ENCODE peak calls at places on chromosomes 6 and 20, in ten cellular contexts. C, S, I, T, Y, M, Z, B, A and W are unnamed samples.

GRCh38 chr6:16276991-16277981 is 38.9 kb downstream of the GMPR start:
- DNase-seq in C (peak; percentile 56), S (peak; percentile 16), I (peak; percentile 33), T (peak; percentile 84), Y (peak; percentile 74), M (peak; percentile 84), Z (peak; percentile 83), B (peak; percentile 80), A (no peak), W (peak; percentile 83)

GRCh38 chr6:108164815-108165706 is 761 bp upstream of the NR2E1 start:
- DNase-seq in C (no peak), S (no peak), I (peak; percentile 68), T (no peak), Y (no peak), M (no peak), Z (no peak), B (no peak), A (no peak), W (no peak)

GRCh38 chr6:13873288-13874190 is 51.2 kb upstream of the RNF182 start:
- DNase-seq in C (peak; percentile 70), S (peak; percentile 18), I (peak; percentile 92), T (no peak), Y (peak; percentile 58), M (peak; percentile 55), Z (peak; percentile 51), B (peak; percentile 80), A (peak; percentile 5), W (peak; percentile 44)

GRCh38 chr6:38209291-38209865 is 389.9 kb downstream of the ZFAND3 start:
- DNase-seq in C (no peak), S (no peak), I (no peak), T (peak; percentile 4), Y (no peak), M (no peak), Z (no peak), B (no peak), A (no peak), W (no peak)

GRCh38 chr6:116431964-116432595 is 29.1 kb upstream of the CALHM6 start:
- DNase-seq in C (no peak), S (no peak), I (no peak), T (no peak), Y (no peak), M (no peak), Z (no peak), B (no peak), A (no peak), W (no peak)

GRCh38 chr6:37657117-37657886 is 40.4 kb downstream of the MDGA1 start:
- DNase-seq in C (no peak), S (no peak), I (no peak), T (peak; percentile 52), Y (no peak), M (no peak), Z (peak; percentile 47), B (no peak), A (no peak), W (peak; percentile 75)

GRCh38 chr6:122184260-122184934 is 215.1 kb upstream of the HSF2 start:
- DNase-seq in C (no peak), S (no peak), I (peak; percentile 22), T (peak; percentile 65), Y (no peak), M (no peak), Z (peak; percentile 19), B (peak; percentile 27), A (no peak), W (peak; percentile 26)

GRCh38 chr6:17584241-17584803 is 15.8 kb upstream of the FAM8A1 start:
- DNase-seq in C (no peak), S (no peak), I (peak; percentile 69), T (peak; percentile 90), Y (peak; percentile 43), M (no peak), Z (peak; percentile 66), B (peak; percentile 82), A (no peak), W (no peak)

GRCh38 chr20:5002077-5002413 is 735 bp upstream of the SLC23A2 start:
- DNase-seq in C (no peak), S (no peak), I (peak; percentile 29), T (no peak), Y (no peak), M (no peak), Z (no peak), B (no peak), A (no peak), W (no peak)

GRCh38 chr6:137589067-137589848 is 95.1 kb upstream of the OLIG3 start:
- DNase-seq in C (no peak), S (no peak), I (peak; percentile 29), T (peak; percentile 36), Y (no peak), M (no peak), Z (peak; percentile 57), B (peak; percentile 76), A (peak; percentile 74), W (peak; percentile 47)

GRCh38 chr6:35581633-35582032 is 68.9 kb upstream of the TULP1 start:
- DNase-seq in C (no peak), S (no peak), I (no peak), T (no peak), Y (no peak), M (no peak), Z (no peak), B (no peak), A (no peak), W (no peak)

GRCh38 chr6:12896208-12896733 is 179.7 kb downstream of the PHACTR1 start:
- DNase-seq in C (no peak), S (no peak), I (no peak), T (no peak), Y (no peak), M (no peak), Z (no peak), B (no peak), A (no peak), W (no peak)

DNA sequence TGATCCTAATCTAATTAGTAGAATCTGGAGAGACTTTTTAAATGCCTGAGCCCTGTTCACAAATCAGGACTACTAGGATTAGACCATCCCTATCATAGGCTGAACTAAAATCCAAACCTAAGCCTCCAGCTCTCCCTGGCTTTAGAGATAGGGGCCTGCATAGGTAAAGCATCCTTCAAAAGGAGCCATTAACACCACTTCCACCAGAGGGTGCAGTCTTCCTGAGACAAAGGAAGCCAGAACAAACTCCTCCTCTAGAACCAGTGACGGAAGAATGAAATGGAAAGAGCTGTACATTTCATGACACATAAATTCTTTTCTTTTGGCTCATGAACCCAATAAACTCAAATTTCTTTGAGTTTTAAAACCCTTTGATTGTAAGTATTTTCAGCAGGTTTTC is 291.2 kb upstream of the ADGRB3 start:
- DNase-seq in C (no peak), S (no peak), I (peak; percentile 5), T (peak; percentile 72), Y (no peak), M (no peak), Z (no peak), B (peak; percentile 80), A (no peak), W (peak; percentile 7)
- TF ChIP-seq CTCF in C (no peak), S (peak; percentile 26), I (peak; percentile 36), T (peak; percentile 62), Y (peak; percentile 13), M (no peak), Z (peak; percentile 24), B (peak; percentile 79), A (peak; percentile 59), W (peak; percentile 28)

GRCh38 chr6:54747955-54748354 is 98.6 kb upstream of the FAM83B start:
- DNase-seq in C (no peak), S (no peak), I (no peak), T (no peak), Y (no peak), M (no peak), Z (no peak), B (no peak), A (no peak), W (peak; percentile 58)
- H3K27ac ChIP-seq in C (no peak overlapping the region), S (no peak overlapping the region), I (no peak overlapping the region), T (no peak overlapping the region), Y (no peak overlapping the region), M (no peak overlapping the region), Z (no peak overlapping the region), B (no peak overlapping the region), A (no peak overlapping the region), W (peak overlapping the region; percentile 49)

DNA sequence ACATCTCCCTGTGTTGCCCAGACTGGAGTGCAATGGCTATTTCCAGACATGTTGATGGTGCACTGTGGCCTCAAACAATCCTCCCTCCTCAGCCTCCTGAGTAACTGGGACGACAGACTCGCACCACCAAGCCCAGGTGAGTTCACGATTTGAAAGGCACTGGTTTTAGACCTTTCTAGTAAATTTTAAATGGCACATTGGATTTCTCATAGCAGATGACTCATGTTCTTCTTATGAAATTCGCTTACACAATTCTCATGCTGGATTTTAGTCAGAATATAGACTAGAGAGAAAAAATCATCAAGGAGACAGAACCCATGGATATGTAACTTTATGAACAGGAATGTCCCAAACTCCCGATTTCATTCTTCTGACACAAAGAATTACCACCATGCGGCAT is 18.1 kb upstream of the PXDC1 start:
- DNase-seq in C (no peak), S (no peak), I (no peak), T (peak; percentile 66), Y (no peak), M (no peak), Z (no peak), B (no peak), A (no peak), W (peak; percentile 66)
- H3K4me1 ChIP-seq in C (peaks cover 2% of the 10 kb centered on the region), S (no peaks in the 10 kb centered on the region), I (peaks cover 13% of the 10 kb centered on the region), T (peaks cover 8% of the 10 kb centered on the region), Y (peaks cover 5% of the 10 kb centered on the region), M (no peaks in the 10 kb centered on the region), Z (no peaks in the 10 kb centered on the region), B (peaks cover 27% of the 10 kb centered on the region), A (no peaks in the 10 kb centered on the region), W (peaks cover 9% of the 10 kb centered on the region)

GRCh38 chr6:110041830-110042229 is 63.7 kb downstream of the GPR6 start:
- DNase-seq in C (peak; percentile 5), S (no peak), I (no peak), T (no peak), Y (no peak), M (no peak), Z (no peak), B (no peak), A (no peak), W (no peak)

GRCh38 chr6:110041149-110041548 is 63.0 kb downstream of the GPR6 start:
- DNase-seq in C (peak; percentile 1), S (no peak), I (no peak), T (no peak), Y (no peak), M (no peak), Z (no peak), B (no peak), A (no peak), W (no peak)

GRCh38 chr6:110039364-110039995 is 61.4 kb downstream of the GPR6 start:
- DNase-seq in C (peak; percentile 84), S (peak; percentile 75), I (peak; percentile 77), T (peak; percentile 91), Y (peak; percentile 80), M (peak; percentile 84), Z (peak; percentile 80), B (peak; percentile 93), A (peak; percentile 65), W (peak; percentile 69)

GRCh38 chr6:110040716-110041115 is 62.6 kb downstream of the GPR6 start:
- DNase-seq in C (peak; percentile 25), S (no peak), I (no peak), T (no peak), Y (no peak), M (no peak), Z (no peak), B (no peak), A (no peak), W (no peak)

DNA sequence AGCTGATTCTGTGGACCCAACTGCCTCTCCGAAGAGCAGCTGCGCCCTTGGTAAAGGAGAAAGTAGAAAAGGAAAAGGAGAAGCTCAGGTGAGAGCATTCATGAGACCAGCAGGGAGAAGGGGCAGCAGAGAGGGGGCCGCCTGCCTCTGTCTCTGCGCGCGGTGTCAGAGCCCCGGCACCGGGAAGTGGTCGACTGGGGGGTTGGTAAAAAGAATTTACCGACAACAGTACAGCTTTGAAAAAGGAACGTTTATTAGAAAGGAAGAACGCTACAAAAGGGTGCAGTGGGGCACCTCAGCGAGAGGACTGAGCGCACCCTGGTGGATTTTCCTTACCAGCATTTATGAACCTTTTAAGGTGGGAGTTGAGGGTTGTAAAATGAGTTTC is 61.9 kb downstream of the GPR6 start:
- DNase-seq in C (peak; percentile 30), S (no peak), I (no peak), T (peak; percentile 34), Y (no peak), M (no peak), Z (peak; percentile 32), B (peak; percentile 71), A (no peak), W (no peak)
- TF ChIP-seq CTCF in C (no peak), S (no peak), I (peak; percentile 24), T (peak; percentile 48), Y (no peak), M (no peak), Z (peak; percentile 43), B (peak; percentile 66), A (peak; percentile 57), W (peak; percentile 58)